ENCODE peak calls at places on chromosomes 13 and 19, in eight cellular contexts. One of them, this sample, is unnamed.

GRCh38 chr13:36820222-36820621 is 1.2 kb downstream of the RFXAP start:
- DNase-seq in spleen: no peak
- DNase-seq in Panc1: no peak
- DNase-seq in prostate gland: no peak
- DNase-seq in GM12878: peak
- DNase-seq in sigmoid colon: no peak
- DNase-seq in breast epithelium: no peak
- DNase-seq in suprapubic skin: no peak
- DNase-seq in this sample: no peak

GRCh38 chr13:88656751-88657150 is 985.6 kb downstream of the SLITRK5 start:
- DNase-seq in prostate gland: no peak
- DNase-seq in breast epithelium: no peak
- DNase-seq in spleen: no peak
- DNase-seq in suprapubic skin: no peak
- DNase-seq in GM12878: no peak
- DNase-seq in Panc1: no peak
- DNase-seq in sigmoid colon: no peak
- DNase-seq in this sample: no peak

GRCh38 chr19:55116232-55117062 is 990 bp downstream of the PPP1R12C start:
- DNase-seq in GM12878: no peak
- DNase-seq in suprapubic skin: no peak
- DNase-seq in prostate gland: peak
- DNase-seq in breast epithelium: no peak
- DNase-seq in Panc1: no peak
- DNase-seq in spleen: peak
- DNase-seq in sigmoid colon: peak
- DNase-seq in this sample: peak

GRCh38 chr19:31232220-31232619 is 117.0 kb downstream of the TSHZ3 start:
- DNase-seq in prostate gland: no peak
- DNase-seq in GM12878: no peak
- DNase-seq in spleen: no peak
- DNase-seq in suprapubic skin: no peak
- DNase-seq in Panc1: no peak
- DNase-seq in sigmoid colon: no peak
- DNase-seq in breast epithelium: no peak
- DNase-seq in this sample: no peak

GRCh38 chr19:10694706-10695105 is 6.5 kb upstream of the QTRT1 start:
- DNase-seq in suprapubic skin: no peak
- DNase-seq in sigmoid colon: no peak
- DNase-seq in Panc1: no peak
- DNase-seq in breast epithelium: no peak
- DNase-seq in prostate gland: no peak
- DNase-seq in spleen: no peak
- DNase-seq in GM12878: no peak
- DNase-seq in this sample: no peak

GRCh38 chr13:49366841-49367240 is 77.0 kb downstream of the CAB39L start:
- DNase-seq in GM12878: no peak
- DNase-seq in breast epithelium: no peak
- DNase-seq in spleen: no peak
- DNase-seq in Panc1: no peak
- DNase-seq in suprapubic skin: no peak
- DNase-seq in sigmoid colon: peak
- DNase-seq in prostate gland: no peak
- DNase-seq in this sample: no peak

GRCh38 chr13:44873486-44873885 is 115.8 kb downstream of the NUFIP1 start:
- DNase-seq in prostate gland: no peak
- DNase-seq in sigmoid colon: no peak
- DNase-seq in spleen: no peak
- DNase-seq in breast epithelium: no peak
- DNase-seq in suprapubic skin: no peak
- DNase-seq in Panc1: no peak
- DNase-seq in GM12878: no peak
- DNase-seq in this sample: no peak

GRCh38 chr13:85261757-85262346 is 537.4 kb downstream of the SLITRK6 start:
- DNase-seq in Panc1: no peak
- DNase-seq in GM12878: no peak
- DNase-seq in prostate gland: no peak
- DNase-seq in spleen: no peak
- DNase-seq in breast epithelium: no peak
- DNase-seq in suprapubic skin: no peak
- DNase-seq in sigmoid colon: no peak
- DNase-seq in this sample: no peak

GRCh38 chr19:48121066-48121465 is 10.4 kb upstream of the PLA2G4C start:
- DNase-seq in breast epithelium: no peak
- DNase-seq in GM12878: no peak
- DNase-seq in sigmoid colon: no peak
- DNase-seq in suprapubic skin: no peak
- DNase-seq in Panc1: no peak
- DNase-seq in spleen: peak
- DNase-seq in prostate gland: no peak
- DNase-seq in this sample: no peak

GRCh38 chr19:3969435-3970312 is 1.2 kb downstream of the DAPK3 start:
- DNase-seq in GM12878: no peak
- DNase-seq in prostate gland: no peak
- DNase-seq in breast epithelium: no peak
- DNase-seq in spleen: no peak
- DNase-seq in Panc1: no peak
- DNase-seq in sigmoid colon: peak
- DNase-seq in suprapubic skin: no peak
- DNase-seq in this sample: no peak

GRCh38 chr13:18951412-18951811 is 230.2 kb downstream of the TUBA3C start:
- DNase-seq in prostate gland: no peak
- DNase-seq in sigmoid colon: no peak
- DNase-seq in suprapubic skin: no peak
- DNase-seq in breast epithelium: no peak
- DNase-seq in GM12878: no peak
- DNase-seq in spleen: peak
- DNase-seq in Panc1: no peak
- DNase-seq in this sample: no peak

GRCh38 chr13:44317752-44318550 is 55.7 kb upstream of the SERP2 start:
- DNase-seq in Panc1: no peak
- DNase-seq in breast epithelium: no peak
- DNase-seq in prostate gland: no peak
- DNase-seq in sigmoid colon: no peak
- DNase-seq in GM12878: no peak
- DNase-seq in spleen: no peak
- DNase-seq in suprapubic skin: no peak
- DNase-seq in this sample: no peak

GRCh38 chr13:68304287-68304893 is 1074.3 kb upstream of the PCDH9 start:
- DNase-seq in Panc1: peak
- DNase-seq in spleen: no peak
- DNase-seq in sigmoid colon: no peak
- DNase-seq in GM12878: no peak
- DNase-seq in prostate gland: no peak
- DNase-seq in breast epithelium: no peak
- DNase-seq in suprapubic skin: no peak
- DNase-seq in this sample: no peak

GRCh38 chr19:14127176-14127575 is 9.2 kb downstream of the ASF1B start:
- DNase-seq in sigmoid colon: no peak
- DNase-seq in spleen: peak
- DNase-seq in GM12878: no peak
- DNase-seq in Panc1: no peak
- DNase-seq in prostate gland: no peak
- DNase-seq in breast epithelium: no peak
- DNase-seq in suprapubic skin: no peak
- DNase-seq in this sample: no peak

GRCh38 chr13:49298903-49299605 is 51.3 kb downstream of the CDADC1 start:
- DNase-seq in sigmoid colon: no peak
- DNase-seq in suprapubic skin: no peak
- DNase-seq in prostate gland: no peak
- DNase-seq in spleen: no peak
- DNase-seq in Panc1: no peak
- DNase-seq in GM12878: no peak
- DNase-seq in breast epithelium: no peak
- DNase-seq in this sample: no peak

GRCh38 chr19:27966390-27966816 is 1246.5 kb downstream of the UQCRFS1 start:
- DNase-seq in sigmoid colon: no peak
- DNase-seq in prostate gland: no peak
- DNase-seq in suprapubic skin: no peak
- DNase-seq in GM12878: no peak
- DNase-seq in breast epithelium: no peak
- DNase-seq in Panc1: no peak
- DNase-seq in spleen: no peak
- DNase-seq in this sample: no peak

GRCh38 chr13:48258002-48258401 is 25.0 kb downstream of the ITM2B start:
- DNase-seq in prostate gland: no peak
- DNase-seq in spleen: no peak
- DNase-seq in Panc1: no peak
- DNase-seq in breast epithelium: no peak
- DNase-seq in suprapubic skin: no peak
- DNase-seq in sigmoid colon: no peak
- DNase-seq in GM12878: no peak
- DNase-seq in this sample: no peak

GRCh38 chr19:14476663-14477401 is 1.7 kb upstream of the PTGER1 start:
- DNase-seq in spleen: no peak
- DNase-seq in suprapubic skin: no peak
- DNase-seq in GM12878: no peak
- DNase-seq in breast epithelium: no peak
- DNase-seq in sigmoid colon: peak
- DNase-seq in Panc1: no peak
- DNase-seq in prostate gland: no peak
- DNase-seq in this sample: peak

GRCh38 chr13:100668408-100668807 is 6.2 kb downstream of the TMTC4 start:
- DNase-seq in breast epithelium: no peak
- DNase-seq in suprapubic skin: no peak
- DNase-seq in prostate gland: no peak
- DNase-seq in GM12878: no peak
- DNase-seq in sigmoid colon: no peak
- DNase-seq in spleen: no peak
- DNase-seq in Panc1: no peak
- DNase-seq in this sample: no peak

GRCh38 chr13:30305456-30305855 is 1.9 kb downstream of the KATNAL1 start:
- DNase-seq in Panc1: no peak
- DNase-seq in suprapubic skin: no peak
- DNase-seq in sigmoid colon: no peak
- DNase-seq in prostate gland: no peak
- DNase-seq in spleen: no peak
- DNase-seq in GM12878: no peak
- DNase-seq in breast epithelium: no peak
- DNase-seq in this sample: no peak

GRCh38 chr13:75505327-75505726 is 23.4 kb upstream of the TBC1D4 start:
- DNase-seq in GM12878: no peak
- DNase-seq in Panc1: no peak
- DNase-seq in prostate gland: no peak
- DNase-seq in sigmoid colon: no peak
- DNase-seq in suprapubic skin: no peak
- DNase-seq in breast epithelium: no peak
- DNase-seq in spleen: no peak
- DNase-seq in this sample: no peak

DNA sequence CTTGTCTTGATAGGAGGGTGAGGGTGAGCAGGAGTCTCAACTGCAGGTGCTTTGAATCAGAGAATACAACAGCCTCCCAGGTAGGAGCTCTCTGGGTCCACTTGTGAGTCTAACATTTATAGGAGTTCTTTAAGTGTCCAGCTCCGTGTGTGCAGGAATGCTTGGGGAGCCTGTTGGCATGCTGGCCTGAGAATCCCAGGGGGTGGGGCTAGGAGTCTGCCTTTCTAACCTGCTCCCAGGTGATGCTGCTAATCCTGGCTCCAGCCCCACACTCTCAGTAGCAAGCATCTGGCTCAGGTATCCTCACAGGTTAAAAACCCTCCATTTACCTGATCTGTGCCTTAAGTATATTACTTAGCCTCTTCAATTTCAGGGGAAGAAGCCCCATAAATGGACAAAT is 368.9 kb downstream of the RBM26 start:
- DNase-seq in Panc1: no peak
- DNase-seq in prostate gland: no peak
- DNase-seq in spleen: no peak
- DNase-seq in sigmoid colon: no peak
- DNase-seq in suprapubic skin: no peak
- DNase-seq in GM12878: no peak
- DNase-seq in breast epithelium: no peak
- DNase-seq in this sample: no peak
- TF ChIP-seq POLR2AphosphoS5 in Panc1: no peak
- TF ChIP-seq POLR2AphosphoS5 in prostate gland: no peak
- TF ChIP-seq POLR2AphosphoS5 in spleen: no peak
- TF ChIP-seq POLR2AphosphoS5 in sigmoid colon: no peak
- TF ChIP-seq POLR2AphosphoS5 in suprapubic skin: no peak
- TF ChIP-seq POLR2AphosphoS5 in GM12878: no peak
- TF ChIP-seq POLR2AphosphoS5 in breast epithelium: no peak
- TF ChIP-seq POLR2AphosphoS5 in this sample: no peak

GRCh38 chr13:98482476-98483444 is 94.1 kb downstream of the STK24 start:
- DNase-seq in breast epithelium: peak
- DNase-seq in GM12878: no peak
- DNase-seq in suprapubic skin: no peak
- DNase-seq in Panc1: peak
- DNase-seq in sigmoid colon: peak
- DNase-seq in spleen: no peak
- DNase-seq in prostate gland: peak
- DNase-seq in this sample: peak
- TF ChIP-seq POLR2AphosphoS5 in breast epithelium: no peak
- TF ChIP-seq POLR2AphosphoS5 in GM12878: no peak
- TF ChIP-seq POLR2AphosphoS5 in suprapubic skin: no peak
- TF ChIP-seq POLR2AphosphoS5 in Panc1: no peak
- TF ChIP-seq POLR2AphosphoS5 in sigmoid colon: peak
- TF ChIP-seq POLR2AphosphoS5 in spleen: peak
- TF ChIP-seq POLR2AphosphoS5 in prostate gland: peak
- TF ChIP-seq POLR2AphosphoS5 in this sample: peak

GRCh38 chr19:2527171-2527570 is 51.2 kb downstream of the GADD45B start:
- DNase-seq in Panc1: no peak
- DNase-seq in breast epithelium: no peak
- DNase-seq in sigmoid colon: no peak
- DNase-seq in GM12878: no peak
- DNase-seq in prostate gland: no peak
- DNase-seq in suprapubic skin: no peak
- DNase-seq in spleen: no peak
- DNase-seq in this sample: no peak

GRCh38 chr19:2527716-2528115 is 51.8 kb downstream of the GADD45B start:
- DNase-seq in sigmoid colon: no peak
- DNase-seq in suprapubic skin: no peak
- DNase-seq in GM12878: no peak
- DNase-seq in spleen: no peak
- DNase-seq in prostate gland: no peak
- DNase-seq in breast epithelium: no peak
- DNase-seq in Panc1: no peak
- DNase-seq in this sample: no peak

GRCh38 chr19:2529473-2529918 is 53.6 kb downstream of the GADD45B start:
- DNase-seq in breast epithelium: no peak
- DNase-seq in spleen: peak
- DNase-seq in prostate gland: no peak
- DNase-seq in suprapubic skin: no peak
- DNase-seq in sigmoid colon: no peak
- DNase-seq in GM12878: no peak
- DNase-seq in Panc1: peak
- DNase-seq in this sample: peak

GRCh38 chr19:2524840-2525723 is 49.2 kb downstream of the GADD45B start:
- DNase-seq in prostate gland: no peak
- DNase-seq in GM12878: no peak
- DNase-seq in suprapubic skin: no peak
- DNase-seq in Panc1: no peak
- DNase-seq in breast epithelium: peak
- DNase-seq in spleen: no peak
- DNase-seq in sigmoid colon: no peak
- DNase-seq in this sample: no peak

GRCh38 chr19:2528543-2529173 is 52.7 kb downstream of the GADD45B start:
- DNase-seq in spleen: peak
- DNase-seq in sigmoid colon: no peak
- DNase-seq in suprapubic skin: no peak
- DNase-seq in breast epithelium: peak
- DNase-seq in Panc1: no peak
- DNase-seq in GM12878: no peak
- DNase-seq in prostate gland: peak
- DNase-seq in this sample: peak
- TF ChIP-seq POLR2AphosphoS5 in spleen: peak
- TF ChIP-seq POLR2AphosphoS5 in sigmoid colon: no peak
- TF ChIP-seq POLR2AphosphoS5 in suprapubic skin: no peak
- TF ChIP-seq POLR2AphosphoS5 in breast epithelium: peak
- TF ChIP-seq POLR2AphosphoS5 in Panc1: no peak
- TF ChIP-seq POLR2AphosphoS5 in GM12878: no peak
- TF ChIP-seq POLR2AphosphoS5 in prostate gland: peak
- TF ChIP-seq POLR2AphosphoS5 in this sample: no peak

GRCh38 chr19:532578-533484 is 1.3 kb downstream of the CDC34 start:
- DNase-seq in GM12878: no peak
- DNase-seq in spleen: peak
- DNase-seq in suprapubic skin: no peak
- DNase-seq in breast epithelium: peak
- DNase-seq in Panc1: no peak
- DNase-seq in sigmoid colon: peak
- DNase-seq in prostate gland: peak
- DNase-seq in this sample: peak
- TF ChIP-seq POLR2AphosphoS5 in GM12878: no peak
- TF ChIP-seq POLR2AphosphoS5 in spleen: peak
- TF ChIP-seq POLR2AphosphoS5 in suprapubic skin: no peak
- TF ChIP-seq POLR2AphosphoS5 in breast epithelium: no peak
- TF ChIP-seq POLR2AphosphoS5 in Panc1: no peak
- TF ChIP-seq POLR2AphosphoS5 in sigmoid colon: peak
- TF ChIP-seq POLR2AphosphoS5 in prostate gland: peak
- TF ChIP-seq POLR2AphosphoS5 in this sample: no peak

This sample was measured in transverse colon.